ENCODE peak calls at places on chromosomes 13 and 19, in nine cellular contexts. P is CD4-positive, CD25-positive, alpha-beta regulatory T cell; B is AG09309; D is PC-3; H is RWPE2; C is cardiac muscle cell; S is ovary; O is lower leg skin; N is ascending aorta. W is an unnamed sample.

GRCh38 chr13:26025196-26025595 is 26.6 kb downstream of the SHISA2 start:
- DNase-seq in S (no peak), B (no peak), N (no peak), H (no peak), P (no peak), O (no peak), C (peak), D (no peak), W (no peak)

GRCh38 chr19:46944918-46945628 is 74.6 kb upstream of the NPAS1 start:
- DNase-seq in S (peak), H (no peak), O (peak), P (no peak), B (no peak), C (peak), D (no peak), N (peak), W (peak)

GRCh38 chr13:91142572-91142971 is 204.9 kb upstream of the MIR17HG start:
- DNase-seq in D (peak), O (no peak), S (no peak), B (no peak), C (no peak), N (no peak), P (no peak), H (no peak), W (no peak)

GRCh38 chr19:38679839-38680238 is 32.4 kb downstream of the ACTN4 start:
- DNase-seq in D (no peak), N (no peak), O (no peak), H (no peak), C (no peak), B (no peak), S (no peak), P (no peak), W (no peak)

GRCh38 chr19:16541526-16542044 is 652 bp downstream of the CHERP start:
- DNase-seq in O (no peak), C (peak), H (no peak), S (no peak), N (no peak), P (no peak), B (no peak), D (no peak), W (peak)

GRCh38 chr19:6743071-6743470 is 3.6 kb downstream of the TRIP10 start:
- DNase-seq in P (no peak), N (no peak), C (no peak), D (no peak), O (no peak), S (no peak), H (no peak), B (no peak), W (no peak)

GRCh38 chr13:62799038-62799535 is 1383.4 kb upstream of the PCDH20 start:
- DNase-seq in D (no peak), C (no peak), O (no peak), N (no peak), S (no peak), P (no peak), B (no peak), H (no peak), W (no peak)

GRCh38 chr13:77918391-77919261 is at the start of gene EDNRB:
- DNase-seq in N (no peak), D (no peak), S (peak), C (peak), P (no peak), H (peak), O (peak), B (no peak), W (no peak)

GRCh38 chr13:70812481-70812880 is 704.2 kb upstream of the KLHL1 start:
- DNase-seq in B (no peak), H (no peak), S (no peak), D (peak), N (no peak), C (no peak), O (no peak), P (no peak), W (no peak)

GRCh38 chr13:85108356-85108755 is 690.9 kb downstream of the SLITRK6 start:
- DNase-seq in C (no peak), B (no peak), H (no peak), O (no peak), S (no peak), N (no peak), P (no peak), D (no peak), W (no peak)

GRCh38 chr13:25744176-25744575 is 307.6 kb downstream of the SHISA2 start:
- DNase-seq in N (no peak), D (no peak), B (no peak), S (no peak), C (no peak), P (no peak), H (no peak), O (no peak), W (no peak)

GRCh38 chr19:3365447-3366103 is 808 bp upstream of the NFIC start:
- DNase-seq in P (no peak), N (no peak), O (peak), B (no peak), D (peak), H (no peak), C (no peak), S (peak), W (no peak)

GRCh38 chr13:49812806-49813205 is 20.3 kb upstream of the KPNA3 start:
- DNase-seq in N (no peak), H (no peak), O (no peak), S (no peak), C (no peak), D (no peak), P (no peak), B (no peak), W (no peak)

GRCh38 chr13:98447881-98448641 is 128.8 kb downstream of the STK24 start:
- DNase-seq in O (no peak), C (peak), B (no peak), D (peak), S (peak), N (no peak), H (no peak), P (no peak), W (no peak)

GRCh38 chr19:29923653-29924052 is 18.4 kb upstream of the URI1 start:
- DNase-seq in N (no peak), D (no peak), B (no peak), H (no peak), O (no peak), C (no peak), P (no peak), S (no peak), W (no peak)

GRCh38 chr19:43797556-43797955 is 4.7 kb downstream of the LYPD5 start:
- DNase-seq in P (no peak), N (no peak), B (no peak), H (no peak), O (peak), S (no peak), D (no peak), C (no peak), W (no peak)

GRCh38 chr13:75587679-75588078 is 38.1 kb downstream of the UCHL3 start:
- DNase-seq in S (no peak), N (no peak), D (no peak), O (no peak), C (no peak), P (no peak), B (no peak), H (no peak), W (no peak)

GRCh38 chr13:104816716-104817115 is 1718.7 kb downstream of the EFNB2 start:
- DNase-seq in D (no peak), N (no peak), O (no peak), B (no peak), H (no peak), S (no peak), C (no peak), P (no peak), W (no peak)

GRCh38 chr13:99605417-99606321 is 104.4 kb downstream of the TM9SF2 start:
- DNase-seq in D (peak), B (no peak), H (no peak), P (peak), N (no peak), O (peak), C (peak), S (peak), W (no peak)

GRCh38 chr13:30963794-30964193 is 31.3 kb downstream of the TEX26 start:
- DNase-seq in P (no peak), C (peak), S (no peak), H (no peak), D (peak), N (no peak), O (no peak), B (no peak), W (no peak)

GRCh38 chr13:74866151-74866550 is 615.8 kb downstream of the TBC1D4 start:
- DNase-seq in N (no peak), C (no peak), D (no peak), H (no peak), O (no peak), P (no peak), B (no peak), S (no peak), W (no peak)

GRCh38 chr19:40613669-40614594 is 12.8 kb downstream of the LTBP4 start:
- DNase-seq in P (peak), D (no peak), C (peak), B (no peak), S (peak), N (no peak), O (peak), H (peak), W (peak)

GRCh38 chr13:114152831-114153371 is 20.5 kb upstream of the RASA3 start:
- DNase-seq in D (no peak), B (peak), N (no peak), C (no peak), P (no peak), H (peak), O (peak), S (no peak), W (no peak)

GRCh38 chr13:65985632-65986031 is 1244.5 kb downstream of the PCDH9 start:
- DNase-seq in P (no peak), D (peak), H (no peak), N (no peak), O (no peak), C (no peak), S (no peak), B (no peak), W (no peak)

GRCh38 chr13:95505976-95506375 is 46.5 kb upstream of the CLDN10 start:
- DNase-seq in C (no peak), P (no peak), H (no peak), S (no peak), D (no peak), O (no peak), N (no peak), B (no peak), W (no peak)

GRCh38 chr19:53808710-53809125 is 15.4 kb downstream of the NLRP12 start:
- DNase-seq in C (peak), O (no peak), H (no peak), S (no peak), B (no peak), N (no peak), P (no peak), D (peak), W (no peak)

GRCh38 chr19:39141929-39142328 is 16.3 kb downstream of the PAK4 start:
- DNase-seq in P (no peak), C (no peak), H (no peak), S (no peak), D (no peak), N (no peak), B (no peak), O (no peak), W (no peak)

GRCh38 chr19:20503536-20503935 is 62.0 kb downstream of the ZNF737 start:
- DNase-seq in B (no peak), O (no peak), C (no peak), P (no peak), S (no peak), H (no peak), D (peak), N (no peak), W (no peak)
- H3K4me3 ChIP-seq in B (no peak), O (no peak), C (no peak), P (no peak), S (no peak), H (no peak), D (no peak), N (no peak), W (no peak)

GRCh38 chr19:8814176-8814575 is 17.9 kb downstream of the ZNF558 start:
- DNase-seq in O (no peak), P (no peak), B (no peak), D (peak), C (no peak), H (no peak), S (no peak), N (no peak), W (no peak)

GRCh38 chr19:8815780-8816179 is 16.3 kb downstream of the ZNF558 start:
- DNase-seq in N (no peak), D (no peak), H (no peak), P (no peak), S (no peak), B (no peak), C (no peak), O (no peak), W (no peak)

GRCh38 chr19:8806661-8807060 is 25.4 kb downstream of the ZNF558 start:
- DNase-seq in P (no peak), C (no peak), O (no peak), H (no peak), N (no peak), D (no peak), S (no peak), B (no peak), W (no peak)

GRCh38 chr19:8811315-8812172 is 20.6 kb downstream of the ZNF558 start:
- DNase-seq in H (no peak), N (no peak), C (no peak), S (no peak), B (no peak), D (peak), P (no peak), O (no peak), W (no peak)
- H3K4me3 ChIP-seq in H (no peak), N (no peak), C (no peak), S (no peak), B (no peak), D (peak), P (peak), O (no peak), W (no peak)

DNA sequence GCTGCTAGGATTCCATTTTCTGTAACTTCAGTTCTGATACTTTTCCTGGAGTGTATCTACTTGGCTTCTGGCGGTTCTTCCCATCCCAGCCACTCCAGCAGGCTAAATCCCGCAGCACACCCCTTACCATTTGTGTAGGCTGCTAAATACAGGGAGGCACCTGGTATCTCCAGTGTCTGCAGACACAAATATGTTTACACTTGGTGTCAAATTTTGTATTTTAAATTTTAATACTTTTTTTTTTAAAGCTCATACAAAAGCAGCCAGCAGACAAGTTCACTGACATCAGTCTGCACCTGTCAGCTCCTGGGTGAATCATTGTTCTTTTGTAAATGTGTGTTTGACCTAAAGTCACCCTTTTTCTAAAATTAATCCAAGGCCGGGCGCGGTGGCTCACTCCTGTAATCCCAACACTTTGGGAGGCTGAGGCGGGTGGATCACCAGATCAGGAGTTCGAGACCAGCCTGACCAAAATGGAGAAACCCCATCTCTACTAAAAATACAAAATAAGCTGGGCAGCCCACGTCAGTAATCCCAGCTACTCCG is 3.4 kb upstream of the ZSCAN4 start:
- DNase-seq in S (no peak), N (no peak), C (no peak), O (no peak), D (no peak), P (no peak), H (no peak), B (no peak), W (no peak)
- H3K4me3 ChIP-seq in S (no peak), N (no peak), C (no peak), O (no peak), D (no peak), P (no peak), H (no peak), B (no peak), W (no peak)

GRCh38 chr19:913080-913748 is at the start of gene R3HDM4:
- DNase-seq in H (peak), D (peak), S (peak), C (peak), P (peak), B (no peak), O (peak), N (no peak), W (no peak)
- H3K4me3 ChIP-seq in H (peak), D (peak), S (peak), C (peak), P (peak), B (peak), O (peak), N (peak), W (peak)

DNA sequence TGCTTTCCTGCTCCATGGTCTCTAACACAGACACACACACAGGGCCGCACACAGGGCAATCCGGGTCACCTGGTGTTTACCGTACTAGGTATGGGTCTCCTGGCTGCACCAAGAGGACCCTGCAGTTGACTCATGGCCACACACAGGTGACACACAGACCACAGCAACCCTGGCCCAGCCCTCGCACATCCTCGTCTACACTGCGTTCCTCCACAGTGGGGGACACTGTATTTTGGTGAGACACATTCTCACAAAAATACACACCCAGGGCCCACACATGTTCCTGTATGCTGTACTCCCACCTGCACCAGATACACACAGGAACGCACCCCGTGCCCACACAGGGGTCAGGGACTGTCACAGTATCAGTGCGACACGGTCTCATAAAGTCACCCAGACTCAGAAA is 12.8 kb downstream of the PDE4A start:
- DNase-seq in C (no peak), P (no peak), H (no peak), N (no peak), O (no peak), B (no peak), D (no peak), S (no peak), W (no peak)
- H3K4me3 ChIP-seq in C (no peak), P (no peak), H (no peak), N (no peak), O (no peak), B (no peak), D (no peak), S (no peak), W (no peak)